ENCODE peak calls at places on chromosomes 16 and 17, in five cellular contexts. Q, S, U, G and Z are unnamed samples.
A peak's percentile ranks its signal among the peaks of the same experiment; 100 is the strongest.

GRCh38 chr16:51971184-51971583 is 575.8 kb downstream of the TOX3 start:
- ATAC-seq in U (no peak), Q (no peak), S (no peak), G (no peak), Z (no peak)

GRCh38 chr16:73050115-73051099 is 2.5 kb upstream of the ZFHX3 start:
- ATAC-seq in U (no peak), S (no peak), Q (no peak), G (no peak), Z (no peak)

GRCh38 chr17:38885728-38886642 is 16.1 kb downstream of the LASP1 start:
- ATAC-seq in S (no peak), G (no peak), Q (no peak), U (peak; percentile 4), Z (no peak)

GRCh38 chr16:69435977-69436729 is 11.7 kb downstream of the CYB5B start:
- ATAC-seq in G (no peak), Q (no peak), S (no peak), U (no peak), Z (no peak)

GRCh38 chr16:13120091-13120490 is 218.7 kb downstream of the SHISA9 start:
- ATAC-seq in U (no peak), Q (no peak), S (no peak), G (no peak), Z (no peak)

GRCh38 chr16:67995423-67995822 is 3.9 kb downstream of the DPEP2 start:
- ATAC-seq in G (no peak), U (no peak), Q (no peak), S (no peak), Z (no peak)

GRCh38 chr17:28468781-28469180 is 4.7 kb upstream of the SLC13A2 start:
- ATAC-seq in G (peak; percentile 94), Q (no peak), S (peak; percentile 63), U (no peak), Z (peak; percentile 71)

GRCh38 chr16:77585379-77585778 is 136.9 kb upstream of the NUDT7 start:
- ATAC-seq in S (no peak), G (peak; percentile 55), Q (no peak), U (no peak), Z (no peak)

GRCh38 chr16:10618710-10619209 is 38.4 kb upstream of the EMP2 start:
- ATAC-seq in Q (no peak), G (no peak), U (no peak), S (no peak), Z (no peak)

GRCh38 chr17:48413613-48414405 is 16.2 kb downstream of the SKAP1 start:
- ATAC-seq in Q (peak; percentile 57), U (no peak), G (peak; percentile 43), S (no peak), Z (peak; percentile 30)

GRCh38 chr17:49443862-49444261 is 29.2 kb upstream of the PHB1 start:
- ATAC-seq in G (no peak), U (no peak), Q (no peak), S (no peak), Z (no peak)

GRCh38 chr17:60065136-60065535 is 13.6 kb downstream of the HEATR6 start:
- ATAC-seq in U (no peak), G (no peak), Q (no peak), S (no peak), Z (no peak)

GRCh38 chr16:54657709-54658102 is 273.0 kb upstream of the IRX5 start:
- ATAC-seq in U (no peak), S (no peak), G (no peak), Q (no peak), Z (no peak)

GRCh38 chr17:83101805-83102480 is 22.5 kb downstream of the METRNL start:
- ATAC-seq in S (no peak), Q (no peak), G (no peak), U (peak; percentile 13), Z (no peak)